ENCODE peak calls at places on chromosome 11, in ten cellular contexts. One of them, this sample, is unnamed.

GRCh38 chr11:66267379-66268209 is 845 bp upstream of the RAB1B start:
- DNase-seq in effector CD4-positive, alpha-beta T cell: peak
- DNase-seq in endodermal cell: peak
- DNase-seq in mucosa of descending colon: peak
- DNase-seq in A549: peak
- DNase-seq in activated naive CD4-positive, alpha-beta T cell treated with anti-CD3 and anti-CD28 coated beads for 36 hours: peak
- DNase-seq in AG10803: peak
- DNase-seq in lower leg skin: peak
- DNase-seq in GM06990: peak
- DNase-seq in DMS153: peak
- DNase-seq in this sample: peak

GRCh38 chr11:65434057-65434666 is 11.6 kb downstream of the NEAT1 start:
- DNase-seq in effector CD4-positive, alpha-beta T cell: no peak
- DNase-seq in endodermal cell: peak
- DNase-seq in mucosa of descending colon: no peak
- DNase-seq in A549: no peak
- DNase-seq in activated naive CD4-positive, alpha-beta T cell treated with anti-CD3 and anti-CD28 coated beads for 36 hours: no peak
- DNase-seq in AG10803: peak
- DNase-seq in lower leg skin: peak
- DNase-seq in GM06990: no peak
- DNase-seq in DMS153: no peak
- DNase-seq in this sample: no peak

GRCh38 chr11:68660066-68660810 is 24.1 kb upstream of the GAL start:
- DNase-seq in effector CD4-positive, alpha-beta T cell: no peak
- DNase-seq in endodermal cell: no peak
- DNase-seq in mucosa of descending colon: no peak
- DNase-seq in A549: no peak
- DNase-seq in activated naive CD4-positive, alpha-beta T cell treated with anti-CD3 and anti-CD28 coated beads for 36 hours: no peak
- DNase-seq in AG10803: no peak
- DNase-seq in lower leg skin: no peak
- DNase-seq in GM06990: no peak
- DNase-seq in DMS153: no peak
- DNase-seq in this sample: no peak

GRCh38 chr11:31761636-31762035 is 49.5 kb downstream of the PAX6 start:
- DNase-seq in effector CD4-positive, alpha-beta T cell: no peak
- DNase-seq in endodermal cell: no peak
- DNase-seq in mucosa of descending colon: no peak
- DNase-seq in A549: no peak
- DNase-seq in activated naive CD4-positive, alpha-beta T cell treated with anti-CD3 and anti-CD28 coated beads for 36 hours: no peak
- DNase-seq in AG10803: no peak
- DNase-seq in lower leg skin: no peak
- DNase-seq in GM06990: no peak
- DNase-seq in DMS153: no peak
- DNase-seq in this sample: no peak

GRCh38 chr11:118790357-118791014 is 478 bp downstream of the DDX6 start:
- DNase-seq in effector CD4-positive, alpha-beta T cell: peak
- DNase-seq in endodermal cell: peak
- DNase-seq in mucosa of descending colon: peak
- DNase-seq in A549: peak
- DNase-seq in activated naive CD4-positive, alpha-beta T cell treated with anti-CD3 and anti-CD28 coated beads for 36 hours: peak
- DNase-seq in AG10803: peak
- DNase-seq in lower leg skin: peak
- DNase-seq in GM06990: peak
- DNase-seq in DMS153: no peak
- DNase-seq in this sample: peak

GRCh38 chr11:27020736-27021135 is 19.9 kb upstream of the BBOX1 start:
- DNase-seq in effector CD4-positive, alpha-beta T cell: no peak
- DNase-seq in endodermal cell: no peak
- DNase-seq in mucosa of descending colon: no peak
- DNase-seq in A549: no peak
- DNase-seq in activated naive CD4-positive, alpha-beta T cell treated with anti-CD3 and anti-CD28 coated beads for 36 hours: no peak
- DNase-seq in AG10803: no peak
- DNase-seq in lower leg skin: no peak
- DNase-seq in GM06990: no peak
- DNase-seq in DMS153: no peak
- DNase-seq in this sample: no peak

GRCh38 chr11:109729761-109730160 is 307.8 kb downstream of the C11orf87 start:
- DNase-seq in effector CD4-positive, alpha-beta T cell: no peak
- DNase-seq in endodermal cell: peak
- DNase-seq in mucosa of descending colon: no peak
- DNase-seq in A549: no peak
- DNase-seq in activated naive CD4-positive, alpha-beta T cell treated with anti-CD3 and anti-CD28 coated beads for 36 hours: no peak
- DNase-seq in AG10803: no peak
- DNase-seq in lower leg skin: no peak
- DNase-seq in GM06990: no peak
- DNase-seq in DMS153: peak
- DNase-seq in this sample: no peak

GRCh38 chr11:118699508-118700220 is 20.2 kb upstream of the TREH start:
- DNase-seq in effector CD4-positive, alpha-beta T cell: peak
- DNase-seq in endodermal cell: peak
- DNase-seq in mucosa of descending colon: no peak
- DNase-seq in A549: no peak
- DNase-seq in activated naive CD4-positive, alpha-beta T cell treated with anti-CD3 and anti-CD28 coated beads for 36 hours: peak
- DNase-seq in AG10803: no peak
- DNase-seq in lower leg skin: no peak
- DNase-seq in GM06990: no peak
- DNase-seq in DMS153: no peak
- DNase-seq in this sample: no peak

GRCh38 chr11:82003671-82004148 is 730.0 kb downstream of the FAM181B start:
- DNase-seq in effector CD4-positive, alpha-beta T cell: no peak
- DNase-seq in endodermal cell: no peak
- DNase-seq in mucosa of descending colon: no peak
- DNase-seq in A549: no peak
- DNase-seq in activated naive CD4-positive, alpha-beta T cell treated with anti-CD3 and anti-CD28 coated beads for 36 hours: peak
- DNase-seq in AG10803: peak
- DNase-seq in lower leg skin: no peak
- DNase-seq in GM06990: no peak
- DNase-seq in DMS153: no peak
- DNase-seq in this sample: peak